ENCODE peak calls at places on chromosomes 16 and 17, in six cellular contexts. U, T, M, K, N and Y are unnamed samples.
A peak's percentile ranks its signal among the peaks of the same experiment; 100 is the strongest.

GRCh38 chr16:17335826-17336492 is 134.8 kb downstream of the XYLT1 start:
- DNase-seq in K (no peak), N (no peak), T (no peak), U (no peak), M (no peak), Y (no peak)

GRCh38 chr16:17801024-17801423 is 330.3 kb upstream of the XYLT1 start:
- DNase-seq in N (no peak), T (no peak), U (no peak), M (no peak), K (no peak), Y (no peak)

GRCh38 chr17:69572747-69573146 is 158.2 kb downstream of the MAP2K6 start:
- DNase-seq in U (no peak), N (no peak), M (no peak), K (no peak), T (no peak), Y (no peak)

GRCh38 chr16:68707341-68708152 is 29.5 kb upstream of the CDH1 start:
- DNase-seq in T (no peak), K (no peak), U (no peak), N (no peak), M (peak; percentile 95), Y (peak; percentile 22)

GRCh38 chr16:75294773-75295172 is 43.3 kb upstream of the BCAR1 start:
- DNase-seq in K (no peak), T (no peak), M (no peak), N (no peak), U (no peak), Y (no peak)

GRCh38 chr16:88442811-88443576 is 10.1 kb upstream of the ZFPM1 start:
- DNase-seq in N (peak; percentile 90), M (peak; percentile 92), K (peak; percentile 50), T (no peak), U (peak; percentile 86), Y (peak; percentile 84)

GRCh38 chr17:77451271-77451893 is 310.6 kb downstream of the SEC14L1 start:
- DNase-seq in T (no peak), U (peak; percentile 85), N (peak; percentile 86), M (peak; percentile 90), K (peak; percentile 91), Y (peak; percentile 88)

GRCh38 chr17:65742433-65743312 is 181.2 kb upstream of the AXIN2 start:
- DNase-seq in T (no peak), U (peak; percentile 42), K (no peak), M (no peak), N (no peak), Y (peak; percentile 72)

GRCh38 chr16:54654429-54654828 is 276.2 kb upstream of the IRX5 start:
- DNase-seq in M (no peak), T (no peak), N (no peak), K (no peak), U (no peak), Y (peak; percentile 28)

GRCh38 chr17:33260638-33261037 is 32.5 kb downstream of the ASIC2 start:
- DNase-seq in U (no peak), K (no peak), T (no peak), N (no peak), M (no peak), Y (no peak)

GRCh38 chr17:43768943-43769342 is 9.8 kb downstream of the DUSP3 start:
- DNase-seq in K (no peak), N (no peak), T (no peak), U (no peak), M (no peak), Y (no peak)

GRCh38 chr16:13359835-13360234 is 458.4 kb downstream of the SHISA9 start:
- DNase-seq in T (no peak), U (no peak), N (no peak), M (no peak), K (no peak), Y (no peak)

GRCh38 chr16:4938683-4939030 is 1.7 kb upstream of the PPL start:
- DNase-seq in N (no peak), T (no peak), U (no peak), K (no peak), M (no peak), Y (no peak)

GRCh38 chr16:56334761-56335160 is 90.6 kb downstream of the AMFR start:
- DNase-seq in T (no peak), M (peak; percentile 38), K (no peak), N (no peak), U (no peak), Y (no peak)

GRCh38 chr16:57778658-57779057 is 23.6 kb downstream of the KIFC3 start:
- DNase-seq in M (no peak), U (no peak), K (no peak), T (no peak), N (no peak), Y (no peak)

GRCh38 chr16:67268136-67268579 is 11.2 kb upstream of the PLEKHG4 start:
- DNase-seq in T (no peak), N (no peak), M (peak; percentile 77), U (no peak), K (no peak), Y (no peak)

GRCh38 chr16:11114366-11115164 is 141.4 kb downstream of the SOCS1 start:
- DNase-seq in N (no peak), U (no peak), K (no peak), M (no peak), T (no peak), Y (no peak)